ENCODE peak calls at places on chromosomes 6 and 20, in four cellular contexts. One of them, this sample, is unnamed.

GRCh38 chr6:110048221-110048875 is 70.2 kb downstream of the GPR6 start:
- DNase-seq in hepatocyte: no peak
- DNase-seq in PC-3: no peak
- DNase-seq in HCT116: no peak
- DNase-seq in this sample: no peak

GRCh38 chr6:75201076-75201475 is 4.8 kb downstream of the COL12A1 start:
- DNase-seq in hepatocyte: no peak
- DNase-seq in PC-3: no peak
- DNase-seq in HCT116: no peak
- DNase-seq in this sample: no peak

GRCh38 chr20:24813936-24814335 is 135.1 kb upstream of the CST7 start:
- DNase-seq in HCT116: no peak
- DNase-seq in PC-3: no peak
- DNase-seq in hepatocyte: no peak
- DNase-seq in this sample: no peak

GRCh38 chr6:28867078-28867414 is 56.7 kb downstream of the TRIM27 start:
- DNase-seq in hepatocyte: peak; percentile 40
- DNase-seq in PC-3: no peak
- DNase-seq in HCT116: no peak
- DNase-seq in this sample: peak; percentile 16

GRCh38 chr6:109456710-109457595 is 1.4 kb upstream of the MICAL1 start:
- DNase-seq in PC-3: peak; percentile 50
- DNase-seq in HCT116: no peak
- DNase-seq in hepatocyte: no peak
- DNase-seq in this sample: no peak

GRCh38 chr6:43705996-43706395 is 18.4 kb upstream of the MRPS18A start:
- DNase-seq in HCT116: no peak
- DNase-seq in hepatocyte: no peak
- DNase-seq in PC-3: no peak
- DNase-seq in this sample: no peak

GRCh38 chr6:158039178-158039557 is 57.5 kb downstream of the SYNJ2 start:
- DNase-seq in HCT116: no peak
- DNase-seq in hepatocyte: peak; percentile 27
- DNase-seq in PC-3: no peak
- DNase-seq in this sample: peak; percentile 21

GRCh38 chr6:150336299-150336698 is 32.5 kb upstream of the IYD start:
- DNase-seq in HCT116: peak; percentile 23
- DNase-seq in PC-3: peak; percentile 34
- DNase-seq in hepatocyte: peak; percentile 44
- DNase-seq in this sample: peak; percentile 45

GRCh38 chr6:11770546-11771466 is 7.8 kb downstream of the ADTRP start:
- DNase-seq in hepatocyte: peak; percentile 90
- DNase-seq in PC-3: peak; percentile 98
- DNase-seq in HCT116: peak; percentile 89
- DNase-seq in this sample: peak; percentile 16

GRCh38 chr6:162203287-162203686 is 524.3 kb downstream of the PRKN start:
- DNase-seq in PC-3: no peak
- DNase-seq in HCT116: no peak
- DNase-seq in hepatocyte: no peak
- DNase-seq in this sample: no peak

GRCh38 chr6:32843321-32843978 is 397 bp downstream of the PSMB8 start:
- DNase-seq in PC-3: no peak
- DNase-seq in hepatocyte: no peak
- DNase-seq in HCT116: no peak
- DNase-seq in this sample: no peak

GRCh38 chr20:884983-885952 is 30.9 kb downstream of the ANGPT4 start:
- DNase-seq in HCT116: no peak
- DNase-seq in PC-3: peak; percentile 36
- DNase-seq in hepatocyte: peak; percentile 72
- DNase-seq in this sample: peak; percentile 94

GRCh38 chr6:79432726-79433125 is 104.5 kb downstream of the LCA5 start:
- DNase-seq in PC-3: no peak
- DNase-seq in hepatocyte: no peak
- DNase-seq in HCT116: no peak
- DNase-seq in this sample: no peak
- H3K79me2 ChIP-seq in PC-3: no peaks in the 10 kb centered on the region
- H3K79me2 ChIP-seq in hepatocyte: no peaks in the 10 kb centered on the region
- H3K79me2 ChIP-seq in HCT116: no peaks in the 10 kb centered on the region
- H3K79me2 ChIP-seq in this sample: no peaks in the 10 kb centered on the region

DNA sequence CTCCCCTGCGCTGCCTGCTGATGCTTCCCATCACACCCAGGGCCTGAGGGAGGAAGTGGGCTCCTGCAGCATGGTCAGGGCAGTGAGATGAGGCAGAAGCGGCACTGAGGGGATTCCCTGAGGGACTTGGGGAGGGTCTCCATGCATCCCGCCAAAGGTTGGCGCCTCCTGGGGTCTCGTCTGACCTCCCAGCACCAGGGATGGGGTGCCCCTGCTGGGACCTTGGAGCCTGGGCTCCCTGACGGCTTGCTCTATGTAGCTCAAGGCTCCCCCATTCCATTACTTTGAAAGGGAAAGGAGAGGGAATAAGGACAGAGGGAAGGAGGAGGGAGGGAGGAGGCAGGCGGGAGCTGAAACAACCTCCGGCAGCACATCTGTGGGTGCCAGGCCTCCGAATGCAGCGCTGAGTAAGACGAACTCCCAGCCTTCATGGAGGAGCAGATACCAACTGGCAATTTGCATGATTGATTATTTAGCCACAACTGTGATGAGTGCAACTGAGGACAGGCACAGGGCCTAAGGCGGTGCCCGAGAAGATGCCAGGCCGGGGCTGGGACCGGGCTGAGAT is 259.3 kb downstream of the ERMARD start:
- DNase-seq in PC-3: no peak
- DNase-seq in HCT116: no peak
- DNase-seq in hepatocyte: no peak
- DNase-seq in this sample: no peak
- TF ChIP-seq EZH2phosphoT487 in PC-3: no peak
- TF ChIP-seq EZH2phosphoT487 in HCT116: no peak
- TF ChIP-seq EZH2phosphoT487 in hepatocyte: no peak
- TF ChIP-seq EZH2phosphoT487 in this sample: no peak

GRCh38 chr6:8240316-8240715 is 138.0 kb upstream of the EEF1E1 start:
- DNase-seq in PC-3: no peak
- DNase-seq in HCT116: no peak
- DNase-seq in hepatocyte: peak; percentile 19
- DNase-seq in this sample: no peak
- H3K79me2 ChIP-seq in PC-3: no peaks in the 10 kb centered on the region
- H3K79me2 ChIP-seq in HCT116: no peaks in the 10 kb centered on the region
- H3K79me2 ChIP-seq in hepatocyte: no peaks in the 10 kb centered on the region
- H3K79me2 ChIP-seq in this sample: no peaks in the 10 kb centered on the region

GRCh38 chr20:2698186-2698817 is 5.7 kb downstream of the EBF4 start:
- DNase-seq in HCT116: no peak
- DNase-seq in hepatocyte: no peak
- DNase-seq in PC-3: no peak
- DNase-seq in this sample: no peak

GRCh38 chr20:2696646-2697045 is 4.1 kb downstream of the EBF4 start:
- DNase-seq in PC-3: no peak
- DNase-seq in HCT116: no peak
- DNase-seq in hepatocyte: no peak
- DNase-seq in this sample: no peak

GRCh38 chr20:2699775-2700413 is 7.3 kb downstream of the EBF4 start:
- DNase-seq in PC-3: no peak
- DNase-seq in HCT116: no peak
- DNase-seq in hepatocyte: no peak
- DNase-seq in this sample: no peak

GRCh38 chr20:2698912-2699311 is 6.3 kb downstream of the EBF4 start:
- DNase-seq in HCT116: no peak
- DNase-seq in hepatocyte: no peak
- DNase-seq in PC-3: no peak
- DNase-seq in this sample: no peak

GRCh38 chr20:2697768-2698167 is 5.2 kb downstream of the EBF4 start:
- DNase-seq in HCT116: no peak
- DNase-seq in hepatocyte: no peak
- DNase-seq in PC-3: no peak
- DNase-seq in this sample: no peak
- TF ChIP-seq EZH2phosphoT487 in HCT116: no peak
- TF ChIP-seq EZH2phosphoT487 in hepatocyte: no peak
- TF ChIP-seq EZH2phosphoT487 in PC-3: no peak
- TF ChIP-seq EZH2phosphoT487 in this sample: no peak

GRCh38 chr20:62943396-62943795 is 5.4 kb downstream of the GID8 start:
- DNase-seq in PC-3: no peak
- DNase-seq in hepatocyte: no peak
- DNase-seq in HCT116: no peak
- DNase-seq in this sample: no peak
- H3K79me2 ChIP-seq in PC-3: peaks cover 46% of the 10 kb centered on the region
- H3K79me2 ChIP-seq in hepatocyte: peaks cover 76% of the 10 kb centered on the region
- H3K79me2 ChIP-seq in HCT116: peaks cover 52% of the 10 kb centered on the region
- H3K79me2 ChIP-seq in this sample: peaks cover 63% of the 10 kb centered on the region

GRCh38 chr6:89952361-89952680 is 58.1 kb downstream of the GJA10 start:
- DNase-seq in hepatocyte: no peak
- DNase-seq in HCT116: no peak
- DNase-seq in PC-3: no peak
- DNase-seq in this sample: no peak

GRCh38 chr6:89950879-89951391 is 56.7 kb downstream of the GJA10 start:
- DNase-seq in HCT116: no peak
- DNase-seq in hepatocyte: peak; percentile 65
- DNase-seq in PC-3: peak; percentile 17
- DNase-seq in this sample: no peak

GRCh38 chr6:89954721-89955148 is 60.5 kb downstream of the GJA10 start:
- DNase-seq in HCT116: no peak
- DNase-seq in hepatocyte: no peak
- DNase-seq in PC-3: no peak
- DNase-seq in this sample: no peak

GRCh38 chr6:89951574-89952360 is 57.5 kb downstream of the GJA10 start:
- DNase-seq in hepatocyte: peak; percentile 35
- DNase-seq in PC-3: peak; percentile 87
- DNase-seq in HCT116: no peak
- DNase-seq in this sample: peak; percentile 62

DNA sequence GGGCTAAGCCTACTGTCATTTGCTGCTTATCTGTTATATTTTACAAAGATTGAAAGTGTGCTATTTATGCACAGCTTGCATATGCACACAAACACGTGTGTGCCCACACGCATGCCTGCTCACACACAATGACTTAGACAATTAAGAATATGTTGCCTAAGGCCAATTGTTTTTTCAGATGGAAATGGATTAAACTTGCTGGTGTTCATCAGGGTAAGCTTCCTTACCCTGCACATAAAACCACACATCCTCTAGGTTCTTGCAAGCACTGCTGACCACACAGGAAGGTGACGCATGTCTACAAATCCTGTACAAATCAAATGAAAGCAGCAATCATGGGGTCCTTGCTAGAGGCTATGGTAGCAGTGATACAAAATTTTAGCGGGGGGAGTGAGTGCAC is 58.4 kb downstream of the GJA10 start:
- DNase-seq in PC-3: peak; percentile 92
- DNase-seq in hepatocyte: no peak
- DNase-seq in HCT116: no peak
- DNase-seq in this sample: no peak
- TF ChIP-seq EZH2phosphoT487 in PC-3: no peak
- TF ChIP-seq EZH2phosphoT487 in hepatocyte: no peak
- TF ChIP-seq EZH2phosphoT487 in HCT116: no peak
- TF ChIP-seq EZH2phosphoT487 in this sample: no peak

GRCh38 chr20:32130965-32131364 is 21.5 kb downstream of the TM9SF4 start:
- DNase-seq in hepatocyte: no peak
- DNase-seq in PC-3: no peak
- DNase-seq in HCT116: no peak
- DNase-seq in this sample: no peak
- H3K79me2 ChIP-seq in hepatocyte: peaks cover 98% of the 10 kb centered on the region
- H3K79me2 ChIP-seq in PC-3: peaks cover 57% of the 10 kb centered on the region
- H3K79me2 ChIP-seq in HCT116: peaks cover 77% of the 10 kb centered on the region
- H3K79me2 ChIP-seq in this sample: peaks cover 65% of the 10 kb centered on the region

GRCh38 chr6:166815629-166816028 is 140.7 kb downstream of the RNASET2 start:
- DNase-seq in HCT116: no peak
- DNase-seq in PC-3: peak; percentile 17
- DNase-seq in hepatocyte: peak; percentile 46
- DNase-seq in this sample: peak; percentile 45
- TF ChIP-seq EZH2phosphoT487 in HCT116: no peak
- TF ChIP-seq EZH2phosphoT487 in PC-3: no peak
- TF ChIP-seq EZH2phosphoT487 in hepatocyte: no peak
- TF ChIP-seq EZH2phosphoT487 in this sample: no peak

This sample was measured in neural progenitor cell.